ENCODE peak calls at places on chromosomes 16 and 17, in six cellular contexts. One of them, this sample, is unnamed. For H3K4me1, the result is how much of the 10 kb centered on the place peaks cover.

GRCh38 chr17:51118330-51119195 is 2.1 kb downstream of the SPAG9 start:
- DNase-seq in CD8-positive, alpha-beta memory T cell: no peak
- DNase-seq in GM23338: no peak
- DNase-seq in breast epithelium: no peak
- DNase-seq in neural progenitor cell: no peak
- DNase-seq in ascending aorta: no peak
- DNase-seq in this sample: no peak

GRCh38 chr16:30488764-30489595 is 16.4 kb downstream of the ITGAL start:
- DNase-seq in CD8-positive, alpha-beta memory T cell: no peak
- DNase-seq in GM23338: peak
- DNase-seq in breast epithelium: no peak
- DNase-seq in neural progenitor cell: no peak
- DNase-seq in ascending aorta: no peak
- DNase-seq in this sample: peak

GRCh38 chr17:42673885-42674754 is 2.7 kb downstream of the PLEKHH3 start:
- DNase-seq in CD8-positive, alpha-beta memory T cell: no peak
- DNase-seq in GM23338: peak
- DNase-seq in breast epithelium: no peak
- DNase-seq in neural progenitor cell: peak
- DNase-seq in ascending aorta: peak
- DNase-seq in this sample: peak

GRCh38 chr17:77666881-77667395 is 291.6 kb upstream of the TNRC6C start:
- DNase-seq in CD8-positive, alpha-beta memory T cell: peak
- DNase-seq in GM23338: no peak
- DNase-seq in breast epithelium: no peak
- DNase-seq in neural progenitor cell: no peak
- DNase-seq in ascending aorta: no peak
- DNase-seq in this sample: no peak

GRCh38 chr17:42886283-42887176 is 14.1 kb upstream of the G6PC1 start:
- DNase-seq in CD8-positive, alpha-beta memory T cell: no peak
- DNase-seq in GM23338: no peak
- DNase-seq in breast epithelium: no peak
- DNase-seq in neural progenitor cell: no peak
- DNase-seq in ascending aorta: no peak
- DNase-seq in this sample: no peak

GRCh38 chr17:51850206-51850605 is 308.3 kb downstream of the CA10 start:
- DNase-seq in CD8-positive, alpha-beta memory T cell: no peak
- DNase-seq in GM23338: peak
- DNase-seq in breast epithelium: no peak
- DNase-seq in neural progenitor cell: peak
- DNase-seq in ascending aorta: no peak
- DNase-seq in this sample: peak

GRCh38 chr16:68097895-68098294 is 12.7 kb downstream of the NFATC3 start:
- DNase-seq in CD8-positive, alpha-beta memory T cell: no peak
- DNase-seq in GM23338: no peak
- DNase-seq in breast epithelium: no peak
- DNase-seq in neural progenitor cell: no peak
- DNase-seq in ascending aorta: no peak
- DNase-seq in this sample: no peak

GRCh38 chr16:342455-343213 is 9.9 kb downstream of the AXIN1 start:
- DNase-seq in CD8-positive, alpha-beta memory T cell: no peak
- DNase-seq in GM23338: no peak
- DNase-seq in breast epithelium: no peak
- DNase-seq in neural progenitor cell: peak
- DNase-seq in ascending aorta: no peak
- DNase-seq in this sample: no peak

GRCh38 chr17:55005520-55005919 is 37.0 kb downstream of the STXBP4 start:
- DNase-seq in CD8-positive, alpha-beta memory T cell: no peak
- DNase-seq in GM23338: peak
- DNase-seq in breast epithelium: no peak
- DNase-seq in neural progenitor cell: peak
- DNase-seq in ascending aorta: no peak
- DNase-seq in this sample: peak

GRCh38 chr17:46839211-46839610 is 12.2 kb upstream of the WNT9B start:
- DNase-seq in CD8-positive, alpha-beta memory T cell: no peak
- DNase-seq in GM23338: no peak
- DNase-seq in breast epithelium: no peak
- DNase-seq in neural progenitor cell: no peak
- DNase-seq in ascending aorta: no peak
- DNase-seq in this sample: no peak

GRCh38 chr16:47374629-47375028 is 86.2 kb downstream of the ITFG1 start:
- DNase-seq in CD8-positive, alpha-beta memory T cell: no peak
- DNase-seq in GM23338: no peak
- DNase-seq in breast epithelium: no peak
- DNase-seq in neural progenitor cell: no peak
- DNase-seq in ascending aorta: no peak
- DNase-seq in this sample: no peak

GRCh38 chr17:59842901-59843652 is 49.7 kb downstream of the TUBD1 start:
- DNase-seq in CD8-positive, alpha-beta memory T cell: peak
- DNase-seq in GM23338: peak
- DNase-seq in breast epithelium: peak
- DNase-seq in neural progenitor cell: no peak
- DNase-seq in ascending aorta: no peak
- DNase-seq in this sample: peak

GRCh38 chr16:16938980-16939379 is 531.8 kb downstream of the XYLT1 start:
- DNase-seq in CD8-positive, alpha-beta memory T cell: no peak
- DNase-seq in GM23338: no peak
- DNase-seq in breast epithelium: no peak
- DNase-seq in neural progenitor cell: no peak
- DNase-seq in ascending aorta: no peak
- DNase-seq in this sample: no peak

GRCh38 chr17:49388290-49388640 is 26.2 kb upstream of the ZNF652 start:
- DNase-seq in CD8-positive, alpha-beta memory T cell: peak
- DNase-seq in GM23338: no peak
- DNase-seq in breast epithelium: no peak
- DNase-seq in neural progenitor cell: no peak
- DNase-seq in ascending aorta: no peak
- DNase-seq in this sample: no peak

GRCh38 chr17:78002166-78002565 is 43.7 kb downstream of the TNRC6C start:
- DNase-seq in CD8-positive, alpha-beta memory T cell: no peak
- DNase-seq in GM23338: no peak
- DNase-seq in breast epithelium: no peak
- DNase-seq in neural progenitor cell: no peak
- DNase-seq in ascending aorta: no peak
- DNase-seq in this sample: no peak

GRCh38 chr17:65093930-65094329 is 37.4 kb upstream of the GNA13 start:
- DNase-seq in CD8-positive, alpha-beta memory T cell: no peak
- DNase-seq in GM23338: peak
- DNase-seq in breast epithelium: no peak
- DNase-seq in neural progenitor cell: no peak
- DNase-seq in ascending aorta: no peak
- DNase-seq in this sample: peak

GRCh38 chr17:17624776-17625175 is 33.3 kb upstream of the PEMT start:
- DNase-seq in CD8-positive, alpha-beta memory T cell: no peak
- DNase-seq in GM23338: no peak
- DNase-seq in breast epithelium: no peak
- DNase-seq in neural progenitor cell: no peak
- DNase-seq in ascending aorta: no peak
- DNase-seq in this sample: no peak

GRCh38 chr16:23408242-23409201 is 44.5 kb downstream of the COG7 start:
- DNase-seq in CD8-positive, alpha-beta memory T cell: no peak
- DNase-seq in GM23338: peak
- DNase-seq in breast epithelium: no peak
- DNase-seq in neural progenitor cell: peak
- DNase-seq in ascending aorta: no peak
- DNase-seq in this sample: no peak

GRCh38 chr17:7238418-7239090 is 703 bp downstream of the PHF23 start:
- DNase-seq in CD8-positive, alpha-beta memory T cell: no peak
- DNase-seq in GM23338: no peak
- DNase-seq in breast epithelium: no peak
- DNase-seq in neural progenitor cell: peak
- DNase-seq in ascending aorta: peak
- DNase-seq in this sample: peak

GRCh38 chr16:29994613-29995329 is 646 bp downstream of the HIRIP3 start:
- DNase-seq in CD8-positive, alpha-beta memory T cell: peak
- DNase-seq in GM23338: no peak
- DNase-seq in breast epithelium: peak
- DNase-seq in neural progenitor cell: no peak
- DNase-seq in ascending aorta: no peak
- DNase-seq in this sample: no peak

GRCh38 chr16:74737521-74737920 is 36.9 kb upstream of the MLKL start:
- DNase-seq in CD8-positive, alpha-beta memory T cell: no peak
- DNase-seq in GM23338: no peak
- DNase-seq in breast epithelium: no peak
- DNase-seq in neural progenitor cell: no peak
- DNase-seq in ascending aorta: no peak
- DNase-seq in this sample: peak
- H3K4me1 ChIP-seq in CD8-positive, alpha-beta memory T cell: under half
- H3K4me1 ChIP-seq in GM23338: under half
- H3K4me1 ChIP-seq in breast epithelium: under half
- H3K4me1 ChIP-seq in neural progenitor cell: under half
- H3K4me1 ChIP-seq in ascending aorta: under half
- H3K4me1 ChIP-seq in this sample: under half

GRCh38 chr16:5510819-5511370 is 413.3 kb upstream of the EEF2KMT start:
- DNase-seq in CD8-positive, alpha-beta memory T cell: no peak
- DNase-seq in GM23338: no peak
- DNase-seq in breast epithelium: peak
- DNase-seq in neural progenitor cell: peak
- DNase-seq in ascending aorta: no peak
- DNase-seq in this sample: peak

GRCh38 chr16:5508371-5508770 is 410.8 kb upstream of the EEF2KMT start:
- DNase-seq in CD8-positive, alpha-beta memory T cell: no peak
- DNase-seq in GM23338: no peak
- DNase-seq in breast epithelium: no peak
- DNase-seq in neural progenitor cell: no peak
- DNase-seq in ascending aorta: no peak
- DNase-seq in this sample: no peak

GRCh38 chr16:5512037-5512436 is 414.4 kb upstream of the EEF2KMT start:
- DNase-seq in CD8-positive, alpha-beta memory T cell: no peak
- DNase-seq in GM23338: no peak
- DNase-seq in breast epithelium: no peak
- DNase-seq in neural progenitor cell: no peak
- DNase-seq in ascending aorta: no peak
- DNase-seq in this sample: no peak

GRCh38 chr16:5509336-5509735 is 411.7 kb upstream of the EEF2KMT start:
- DNase-seq in CD8-positive, alpha-beta memory T cell: no peak
- DNase-seq in GM23338: no peak
- DNase-seq in breast epithelium: no peak
- DNase-seq in neural progenitor cell: no peak
- DNase-seq in ascending aorta: no peak
- DNase-seq in this sample: no peak

DNA sequence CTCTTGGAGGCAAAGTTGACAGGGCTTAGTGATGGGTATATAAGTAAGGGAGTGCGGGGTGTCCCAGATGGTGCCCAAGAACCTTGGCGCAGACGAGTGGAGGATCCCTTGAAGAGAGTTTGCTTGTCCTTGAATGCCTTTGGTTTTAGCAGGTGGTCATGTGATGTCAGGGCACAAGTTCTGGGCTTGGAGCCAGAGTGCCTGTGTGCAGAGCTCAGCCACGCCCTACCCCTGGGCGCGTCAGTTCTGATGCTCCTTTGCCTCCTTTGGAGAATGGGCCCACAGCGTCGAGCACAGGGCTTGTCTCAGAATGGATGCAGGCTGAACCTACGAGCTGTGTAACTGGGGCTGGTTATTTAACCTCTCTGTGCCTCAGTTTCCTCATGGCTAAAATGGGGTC is 412.2 kb upstream of the EEF2KMT start:
- DNase-seq in CD8-positive, alpha-beta memory T cell: no peak
- DNase-seq in GM23338: no peak
- DNase-seq in breast epithelium: no peak
- DNase-seq in neural progenitor cell: no peak
- DNase-seq in ascending aorta: no peak
- DNase-seq in this sample: no peak
- H3K4me3 ChIP-seq in CD8-positive, alpha-beta memory T cell: no peak
- H3K4me3 ChIP-seq in GM23338: no peak
- H3K4me3 ChIP-seq in breast epithelium: no peak
- H3K4me3 ChIP-seq in neural progenitor cell: no peak
- H3K4me3 ChIP-seq in ascending aorta: no peak
- H3K4me3 ChIP-seq in this sample: no peak

GRCh38 chr17:40323317-40323716 is 14.3 kb downstream of the RARA start:
- DNase-seq in CD8-positive, alpha-beta memory T cell: no peak
- DNase-seq in GM23338: no peak
- DNase-seq in breast epithelium: no peak
- DNase-seq in neural progenitor cell: no peak
- DNase-seq in ascending aorta: no peak
- DNase-seq in this sample: no peak

GRCh38 chr17:40322417-40323315 is 13.7 kb downstream of the RARA start:
- DNase-seq in CD8-positive, alpha-beta memory T cell: peak
- DNase-seq in GM23338: peak
- DNase-seq in breast epithelium: peak
- DNase-seq in neural progenitor cell: no peak
- DNase-seq in ascending aorta: peak
- DNase-seq in this sample: peak

GRCh38 chr17:40319651-40320550 is 10.9 kb downstream of the RARA start:
- DNase-seq in CD8-positive, alpha-beta memory T cell: peak
- DNase-seq in GM23338: no peak
- DNase-seq in breast epithelium: peak
- DNase-seq in neural progenitor cell: no peak
- DNase-seq in ascending aorta: peak
- DNase-seq in this sample: no peak

GRCh38 chr17:40320771-40321501 is 12.0 kb downstream of the RARA start:
- DNase-seq in CD8-positive, alpha-beta memory T cell: peak
- DNase-seq in GM23338: no peak
- DNase-seq in breast epithelium: peak
- DNase-seq in neural progenitor cell: no peak
- DNase-seq in ascending aorta: peak
- DNase-seq in this sample: peak

DNA sequence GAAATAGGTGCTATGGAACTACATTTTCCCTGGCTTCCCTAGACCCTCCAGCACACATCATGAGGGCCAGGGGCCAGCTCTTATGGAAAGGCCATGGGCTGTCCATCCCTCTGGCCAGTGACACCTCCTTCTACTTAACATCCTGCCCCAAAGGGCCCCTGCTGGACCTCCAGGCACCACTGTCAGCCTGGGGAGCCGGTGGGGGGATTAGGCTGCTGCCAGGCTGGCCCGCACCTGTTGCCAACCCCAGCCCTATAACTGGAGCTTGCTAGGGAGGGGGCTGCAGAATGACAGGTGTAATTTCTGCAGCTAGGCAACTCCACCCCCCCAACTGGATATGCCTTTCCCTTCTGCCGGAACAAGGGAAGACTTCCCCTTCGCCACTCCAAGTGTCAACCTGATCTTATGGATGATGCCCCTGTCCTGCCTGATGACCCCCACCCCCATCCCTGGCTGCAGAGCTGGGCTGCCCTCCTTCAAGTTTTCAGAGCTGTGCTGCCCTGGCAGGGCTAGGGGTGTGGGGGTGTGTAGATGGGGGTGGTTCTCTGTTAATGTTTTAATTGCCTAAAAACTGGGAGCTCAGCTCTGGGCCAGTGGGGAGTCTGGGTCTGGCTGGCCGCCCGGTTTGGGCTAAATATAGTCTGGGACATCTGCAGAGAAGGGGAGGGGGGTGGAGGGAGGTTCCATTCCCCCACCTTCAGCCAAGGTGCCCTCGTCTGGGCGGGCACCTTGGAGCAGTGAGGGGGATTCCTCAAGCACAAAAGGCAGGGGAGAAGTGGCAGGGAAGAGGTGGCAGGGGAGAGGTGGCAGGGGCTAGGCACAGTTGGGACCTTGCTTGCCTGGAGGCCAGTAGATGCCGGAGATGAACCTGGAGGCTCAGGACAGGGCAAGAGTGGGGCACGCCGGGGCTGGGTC is 12.8 kb downstream of the RARA start:
- DNase-seq in CD8-positive, alpha-beta memory T cell: no peak
- DNase-seq in GM23338: no peak
- DNase-seq in breast epithelium: no peak
- DNase-seq in neural progenitor cell: no peak
- DNase-seq in ascending aorta: no peak
- DNase-seq in this sample: no peak
- H3K4me1 ChIP-seq in CD8-positive, alpha-beta memory T cell: half or more
- H3K4me1 ChIP-seq in GM23338: under half
- H3K4me1 ChIP-seq in breast epithelium: under half
- H3K4me1 ChIP-seq in neural progenitor cell: under half
- H3K4me1 ChIP-seq in ascending aorta: half or more
- H3K4me1 ChIP-seq in this sample: under half

GRCh38 chr16:88686439-88687253 is at the start of gene SNAI3:
- DNase-seq in CD8-positive, alpha-beta memory T cell: peak
- DNase-seq in GM23338: peak
- DNase-seq in breast epithelium: peak
- DNase-seq in neural progenitor cell: peak
- DNase-seq in ascending aorta: no peak
- DNase-seq in this sample: peak
- H3K4me3 ChIP-seq in CD8-positive, alpha-beta memory T cell: peak
- H3K4me3 ChIP-seq in GM23338: peak
- H3K4me3 ChIP-seq in breast epithelium: peak
- H3K4me3 ChIP-seq in neural progenitor cell: peak
- H3K4me3 ChIP-seq in ascending aorta: peak
- H3K4me3 ChIP-seq in this sample: peak